ENCODE peak calls at places on chromosomes 7 and 10, in nine cellular contexts. Y is COR-L47; N is brain microvascular endothelial cell; G is nucleus accumbens; K is anterior cingulate cortex; T is brain pericyte; I is effector memory CD8-positive, alpha-beta T cell; M is activated T-cell treated with anti-CD3 and anti-CD28 coated beads, Interleukin-2, amount 50 U/mL, for 24 hours; R is HuH-7.5. W is an unnamed sample.

GRCh38 chr7:100835903-100836811 is 8.8 kb upstream of the EPHB4 start:
- DNase-seq in Y (peak), N (no peak), G (no peak), K (no peak), T (no peak), I (no peak), M (no peak), R (no peak), W (no peak)

GRCh38 chr10:6145414-6145978 is 56.7 kb downstream of the RBM17 start:
- DNase-seq in Y (no peak), N (no peak), G (no peak), K (no peak), T (no peak), I (no peak), M (no peak), R (no peak), W (no peak)

GRCh38 chr10:30750971-30751677 is 121.6 kb upstream of the LYZL2 start:
- DNase-seq in Y (no peak), N (no peak), G (no peak), K (no peak), T (no peak), I (no peak), M (no peak), R (no peak), W (no peak)

GRCh38 chr7:134515569-134516468 is 11.5 kb upstream of the AKR1B10 start:
- DNase-seq in Y (no peak), N (peak), G (no peak), K (no peak), T (peak), I (no peak), M (no peak), R (no peak), W (no peak)

GRCh38 chr10:106424076-106424475 is 740.4 kb downstream of the SORCS1 start:
- DNase-seq in Y (no peak), N (no peak), G (no peak), K (no peak), T (no peak), I (no peak), M (no peak), R (no peak), W (no peak)

GRCh38 chr10:9786576-9786975 is 1231.1 kb upstream of the CELF2 start:
- DNase-seq in Y (no peak), N (peak), G (no peak), K (no peak), T (no peak), I (no peak), M (no peak), R (no peak), W (no peak)

GRCh38 chr7:139916717-139917395 is 87.8 kb downstream of the TBXAS1 start:
- DNase-seq in Y (no peak), N (no peak), G (no peak), K (no peak), T (no peak), I (no peak), M (peak), R (no peak), W (no peak)

GRCh38 chr7:130273081-130273699 is 6.5 kb downstream of the CPA2 start:
- DNase-seq in Y (no peak), N (no peak), G (no peak), K (peak), T (peak), I (no peak), M (no peak), R (no peak), W (no peak)

GRCh38 chr7:44891372-44891771 is 6.0 kb upstream of the PURB start:
- DNase-seq in Y (no peak), N (no peak), G (no peak), K (no peak), T (no peak), I (peak), M (peak), R (no peak), W (no peak)

GRCh38 chr10:31926154-31926553 is 2.5 kb downstream of the ARHGAP12 start:
- DNase-seq in Y (no peak), N (no peak), G (no peak), K (no peak), T (no peak), I (no peak), M (no peak), R (no peak), W (no peak)

GRCh38 chr7:27107901-27108381 is 5.5 kb upstream of the HOXA2 start:
- DNase-seq in Y (no peak), N (no peak), G (no peak), K (no peak), T (no peak), I (no peak), M (no peak), R (no peak), W (no peak)

GRCh38 chr10:70923696-70924095 is 35.3 kb upstream of the PCBD1 start:
- DNase-seq in Y (no peak), N (no peak), G (no peak), K (no peak), T (no peak), I (no peak), M (no peak), R (no peak), W (no peak)

GRCh38 chr10:13276749-13277394 is 23.0 kb downstream of the PHYH start:
- DNase-seq in Y (no peak), N (peak), G (no peak), K (no peak), T (no peak), I (no peak), M (no peak), R (no peak), W (no peak)

GRCh38 chr10:104209575-104210198 is 22.5 kb downstream of the CFAP43 start:
- DNase-seq in Y (peak), N (peak), G (no peak), K (peak), T (no peak), I (peak), M (no peak), R (peak), W (peak)

GRCh38 chr7:144391823-144392255 is 11.7 kb downstream of the NOBOX start:
- DNase-seq in Y (peak), N (peak), G (no peak), K (no peak), T (peak), I (peak), M (no peak), R (no peak), W (peak)

GRCh38 chr7:50379082-50379481 is 71.1 kb downstream of the FIGNL1 start:
- DNase-seq in Y (peak), N (no peak), G (no peak), K (no peak), T (no peak), I (no peak), M (no peak), R (no peak), W (peak)

GRCh38 chr7:27802977-27803376 is 63.0 kb downstream of the TAX1BP1 start:
- DNase-seq in Y (no peak), N (no peak), G (no peak), K (no peak), T (no peak), I (no peak), M (no peak), R (no peak), W (no peak)

GRCh38 chr7:112938895-112939588 is 147.6 kb downstream of the GPR85 start:
- DNase-seq in Y (no peak), N (peak), G (peak), K (peak), T (no peak), I (peak), M (no peak), R (peak), W (peak)

GRCh38 chr7:33550363-33550762 is 355.0 kb upstream of the BMPER start:
- DNase-seq in Y (no peak), N (no peak), G (no peak), K (no peak), T (no peak), I (no peak), M (no peak), R (no peak), W (no peak)

GRCh38 chr7:95430864-95431263 is 4.0 kb downstream of the PON2 start:
- DNase-seq in Y (no peak), N (peak), G (no peak), K (no peak), T (no peak), I (no peak), M (no peak), R (peak), W (no peak)

GRCh38 chr7:134806197-134806596 is 26.8 kb downstream of the CALD1 start:
- DNase-seq in Y (no peak), N (no peak), G (no peak), K (no peak), T (no peak), I (no peak), M (no peak), R (no peak), W (no peak)

GRCh38 chr10:48572414-48572813 is 32.5 kb downstream of the ARHGAP22 start:
- DNase-seq in Y (no peak), N (no peak), G (no peak), K (no peak), T (no peak), I (no peak), M (no peak), R (no peak), W (no peak)

GRCh38 chr10:101453791-101454718 is 100.1 kb downstream of the BTRC start:
- DNase-seq in Y (no peak), N (no peak), G (no peak), K (no peak), T (no peak), I (no peak), M (no peak), R (no peak), W (no peak)

GRCh38 chr7:106793015-106793651 is 71.9 kb upstream of the PIK3CG start:
- DNase-seq in Y (peak), N (no peak), G (no peak), K (no peak), T (no peak), I (peak), M (no peak), R (peak), W (peak)

GRCh38 chr10:75776738-75777504 is 345.5 kb downstream of the LRMDA start:
- DNase-seq in Y (peak), N (no peak), G (no peak), K (no peak), T (no peak), I (no peak), M (no peak), R (no peak), W (peak)

GRCh38 chr10:5094265-5095205 is at the start of gene AKR1C3:
- DNase-seq in Y (peak), N (peak), G (no peak), K (no peak), T (no peak), I (no peak), M (no peak), R (no peak), W (no peak)

GRCh38 chr10:11959966-11960365 is 82.6 kb downstream of the UPF2 start:
- DNase-seq in Y (no peak), N (no peak), G (no peak), K (no peak), T (no peak), I (no peak), M (no peak), R (no peak), W (no peak)

GRCh38 chr10:128072941-128073615 is 53.1 kb downstream of the MKI67 start:
- DNase-seq in Y (no peak), N (no peak), G (no peak), K (no peak), T (no peak), I (no peak), M (peak), R (no peak), W (no peak)

GRCh38 chr10:27709304-27709703 is 36.3 kb downstream of the MKX start:
- DNase-seq in Y (no peak), N (no peak), G (no peak), K (no peak), T (no peak), I (no peak), M (no peak), R (no peak), W (no peak)

GRCh38 chr7:16531682-16532081 is 5.1 kb downstream of the LRRC72 start:
- DNase-seq in Y (no peak), N (no peak), G (no peak), K (no peak), T (no peak), I (no peak), M (no peak), R (no peak), W (no peak)

GRCh38 chr10:35642023-35642792 is at the start of gene FZD8:
- DNase-seq in Y (peak), N (peak), G (peak), K (peak), T (peak), I (peak), M (peak), R (peak), W (peak)

GRCh38 chr7:29511851-29512250 is 51.8 kb upstream of the PRR15 start:
- DNase-seq in Y (no peak), N (no peak), G (no peak), K (no peak), T (no peak), I (no peak), M (no peak), R (no peak), W (no peak)

GRCh38 chr10:117374506-117375359 is 507 bp downstream of the PDZD8 start:
- DNase-seq in Y (no peak), N (no peak), G (peak), K (peak), T (no peak), I (peak), M (no peak), R (peak), W (peak)

GRCh38 chr7:6730343-6730633 is 23.5 kb upstream of the ZNF12 start:
- DNase-seq in Y (no peak), N (no peak), G (no peak), K (peak), T (peak), I (no peak), M (no peak), R (no peak), W (peak)

GRCh38 chr10:113028393-113029054 is 78.5 kb downstream of the TCF7L2 start:
- DNase-seq in Y (no peak), N (no peak), G (no peak), K (no peak), T (no peak), I (no peak), M (no peak), R (no peak), W (no peak)

GRCh38 chr7:45645141-45645969 is 71.2 kb downstream of the ADCY1 start:
- DNase-seq in Y (no peak), N (no peak), G (no peak), K (no peak), T (no peak), I (no peak), M (no peak), R (no peak), W (no peak)